ENCODE peak calls at places on chromosomes 12 and 14, in ten cellular contexts. B is neural crest cell; U is suprapubic skin; M is AG09309; H is transverse colon; V is CD8-positive, alpha-beta T cell; E is fibroblast of pulmonary artery; T is epithelial cell of proximal tubule; P is astrocyte of the spinal cord; C is cardiac muscle cell. O is an unnamed sample.

GRCh38 chr12:102438047-102438822 is 42.1 kb downstream of the IGF1 start:
- DNase-seq in E (peak; percentile 29), C (no peak), U (no peak), P (peak; percentile 50), M (no peak), T (no peak), B (no peak), V (no peak), H (no peak), O (no peak)

GRCh38 chr14:70827366-70828151 is 18.2 kb upstream of the MAP3K9 start:
- DNase-seq in H (peak; percentile 15), T (no peak), U (no peak), M (peak; percentile 25), B (no peak), C (no peak), E (no peak), P (no peak), V (no peak), O (no peak)

GRCh38 chr12:6078378-6079083 is 45.9 kb downstream of the VWF start:
- DNase-seq in E (peak; percentile 69), C (no peak), V (no peak), T (no peak), B (no peak), P (peak; percentile 61), M (no peak), U (no peak), H (no peak), O (no peak)

GRCh38 chr14:91322623-91323022 is 78.1 kb upstream of the GPR68 start:
- DNase-seq in V (no peak), B (no peak), U (no peak), M (no peak), C (no peak), P (no peak), H (no peak), T (no peak), E (no peak), O (no peak)

GRCh38 chr14:68137704-68138619 is 318.4 kb downstream of the RAD51B start:
- DNase-seq in T (peak; percentile 99), M (peak; percentile 77), H (peak; percentile 36), E (peak; percentile 96), C (peak; percentile 81), B (peak; percentile 61), V (no peak), U (peak; percentile 69), P (peak; percentile 95), O (no peak)

GRCh38 chr14:24283796-24284460 is 12.5 kb upstream of the RABGGTA start:
- DNase-seq in C (no peak), E (no peak), U (no peak), M (no peak), H (no peak), B (no peak), P (no peak), V (no peak), T (no peak), O (no peak)

GRCh38 chr12:106223485-106224391 is 24.1 kb downstream of the CKAP4 start:
- DNase-seq in B (peak; percentile 80), T (no peak), H (peak; percentile 77), U (peak; percentile 76), V (peak; percentile 49), P (peak; percentile 62), E (peak; percentile 73), C (peak; percentile 73), M (no peak), O (peak; percentile 67)

GRCh38 chr12:15662303-15662980 is 126.7 kb downstream of the EPS8 start:
- DNase-seq in T (peak; percentile 74), M (peak; percentile 73), E (peak; percentile 95), P (peak; percentile 91), B (no peak), V (no peak), U (no peak), C (no peak), H (no peak), O (no peak)

GRCh38 chr12:130461868-130462557 is 124.3 kb downstream of the PIWIL1 start:
- DNase-seq in T (no peak), H (no peak), B (no peak), V (no peak), E (no peak), P (no peak), U (no peak), C (peak; percentile 59), M (no peak), O (no peak)

GRCh38 chr14:68824517-68825347 is 31.9 kb upstream of the ZFP36L1 start:
- DNase-seq in E (peak; percentile 79), T (no peak), U (peak; percentile 88), B (peak; percentile 90), H (peak; percentile 87), V (no peak), M (no peak), P (peak; percentile 69), C (peak; percentile 87), O (peak; percentile 64)

GRCh38 chr12:96587691-96588090 is 98.3 kb downstream of the CFAP54 start:
- DNase-seq in U (no peak), H (no peak), M (no peak), P (peak; percentile 57), T (no peak), C (no peak), V (no peak), E (peak; percentile 32), B (no peak), O (no peak)

GRCh38 chr14:99245541-99246511 is 26.2 kb downstream of the BCL11B start:
- DNase-seq in E (no peak), P (no peak), T (no peak), B (peak; percentile 63), V (no peak), M (no peak), C (peak; percentile 81), H (no peak), U (peak; percentile 67), O (peak; percentile 57)

GRCh38 chr12:67989184-67989965 is at the start of gene IFNG-AS1:
- DNase-seq in E (no peak), P (no peak), B (no peak), U (no peak), M (no peak), V (no peak), H (peak; percentile 26), T (no peak), C (no peak), O (no peak)

DNA sequence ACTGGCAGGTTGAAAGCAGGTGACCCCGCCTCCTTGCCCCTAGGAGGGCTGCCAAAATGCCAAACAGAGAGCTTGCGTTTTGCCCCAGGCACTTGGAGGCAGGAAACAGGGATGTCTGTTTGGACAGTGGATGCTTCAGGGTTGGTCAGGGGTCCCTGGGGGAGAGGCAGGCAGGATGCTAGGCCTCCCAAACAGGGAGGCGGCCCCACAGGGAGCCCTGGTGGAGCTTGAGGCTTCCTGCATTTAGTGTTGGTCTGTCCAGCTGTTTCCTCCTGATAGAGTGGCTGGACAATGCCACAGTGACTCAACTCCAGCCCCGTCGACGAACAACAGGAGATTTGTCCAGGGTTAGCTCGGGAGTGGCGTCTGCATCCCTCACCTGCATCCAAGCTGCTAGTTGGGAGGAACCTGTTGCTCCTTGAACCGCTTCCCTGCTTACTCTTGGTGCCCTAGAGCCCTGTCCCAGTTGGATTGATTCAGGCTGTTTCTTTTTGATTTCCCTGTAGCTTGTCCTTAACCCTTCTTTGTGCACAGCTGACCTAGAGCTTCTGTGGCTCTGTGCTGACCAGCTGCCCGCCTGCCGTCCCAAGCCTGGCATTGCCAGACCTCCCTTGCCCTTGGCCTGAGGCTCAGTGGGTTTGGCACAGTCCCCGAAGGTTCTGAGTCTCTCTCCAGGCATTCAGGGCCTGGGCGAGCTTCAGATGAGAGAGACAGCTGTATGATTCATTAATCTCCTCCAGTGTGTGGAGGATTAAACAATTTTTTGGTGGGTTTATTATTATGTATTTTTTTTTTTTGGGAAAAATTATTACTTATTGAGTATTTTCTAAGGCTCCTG is 45.9 kb downstream of the TSPAN9 start:
- DNase-seq in H (no peak), U (peak; percentile 74), C (no peak), M (peak; percentile 43), B (no peak), E (peak; percentile 80), V (no peak), T (no peak), P (peak; percentile 81), O (no peak)
- TF ChIP-seq CTCF in H (no peak), U (no peak), C (peak; percentile 33), M (peak; percentile 38), B (no peak), E (peak; percentile 43), V (no peak), T (peak; percentile 21), P (peak; percentile 21), O (no peak)

GRCh38 chr14:22836301-22837058 is at the start of gene MMP14:
- DNase-seq in U (peak; percentile 90), P (peak; percentile 93), B (peak; percentile 28), T (no peak), V (no peak), C (no peak), E (peak; percentile 91), M (no peak), H (peak; percentile 79), O (peak; percentile 26)
- TF ChIP-seq CTCF in U (no peak), P (peak; percentile 65), B (peak; percentile 42), T (peak; percentile 49), V (no peak), C (peak; percentile 67), E (peak; percentile 52), M (peak; percentile 66), H (peak; percentile 30), O (peak; percentile 51)

DNA sequence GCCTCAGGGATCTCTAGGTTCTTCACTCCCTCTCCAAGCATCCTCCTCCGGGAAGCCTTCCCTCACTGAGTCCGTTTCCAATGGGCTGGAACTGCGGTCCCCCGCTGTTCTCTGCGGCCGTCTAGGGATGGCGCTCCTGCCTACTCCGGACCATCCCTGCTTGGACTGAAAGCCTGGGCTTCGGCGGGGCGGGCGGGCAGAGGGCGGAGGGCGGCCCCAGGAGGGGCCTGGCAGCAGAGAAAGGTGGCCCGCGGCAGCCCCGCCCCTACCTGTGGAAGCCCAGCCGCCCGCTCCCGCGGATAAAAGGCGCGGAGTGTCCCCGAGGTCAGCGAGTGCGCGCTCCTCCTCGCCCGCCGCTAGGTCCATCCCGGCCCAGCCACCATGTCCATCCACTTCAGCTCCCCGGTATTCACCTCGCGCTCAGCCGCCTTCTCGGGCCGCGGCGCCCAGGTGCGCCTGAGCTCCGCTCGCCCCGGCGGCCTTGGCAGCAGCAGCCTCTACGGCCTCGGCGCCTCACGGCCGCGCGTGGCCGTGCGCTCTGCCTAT is at the start of gene KRT7:
- DNase-seq in M (no peak), C (no peak), T (no peak), V (no peak), P (no peak), U (peak; percentile 58), B (no peak), H (no peak), E (no peak), O (no peak)
- TF ChIP-seq CTCF in M (no peak), C (no peak), T (peak; percentile 26), V (no peak), P (peak; percentile 13), U (no peak), B (no peak), H (no peak), E (no peak), O (no peak)

DNA sequence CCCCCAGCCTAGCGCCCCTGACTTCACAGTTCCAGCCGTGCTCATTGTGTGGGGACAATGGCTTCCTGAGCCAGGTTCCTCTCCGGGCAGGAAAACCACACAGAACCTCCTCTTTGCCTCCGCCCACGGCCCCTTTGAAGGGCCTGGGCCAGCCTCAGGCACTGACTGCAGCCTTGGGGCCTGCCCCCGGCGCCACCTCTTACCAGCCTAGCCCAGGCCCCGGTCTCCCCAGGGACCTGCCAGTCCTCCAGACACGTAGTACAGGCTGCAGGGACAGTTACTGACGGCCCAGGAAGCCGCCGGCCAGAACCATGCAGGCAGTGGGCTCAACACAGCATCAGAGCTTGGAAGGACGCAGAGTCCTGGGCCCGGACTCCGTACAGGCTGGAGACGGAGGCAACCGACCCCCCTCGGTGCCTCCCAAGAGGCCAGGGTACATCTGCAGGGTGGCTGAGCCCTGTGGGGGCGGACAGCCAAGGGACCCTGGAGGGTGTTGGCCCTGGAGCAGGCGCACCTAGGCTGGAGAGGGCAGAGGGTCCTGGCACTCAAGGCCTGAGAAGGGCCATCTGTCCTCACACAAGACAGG is 20.9 kb upstream of the NUDT14 start:
- DNase-seq in E (no peak), M (no peak), B (no peak), V (no peak), P (no peak), H (no peak), C (no peak), U (no peak), T (no peak), O (no peak)
- TF ChIP-seq CTCF in E (no peak), M (no peak), B (no peak), V (no peak), P (no peak), H (no peak), C (no peak), U (no peak), T (no peak), O (no peak)

O was measured in progenitor cell of endocrine pancreas.